ENCODE peak calls at places on chromosome 6, in six cellular contexts. One of them, this sample, is unnamed.

GRCh38 chr6:98957440-98957839 is 9.7 kb upstream of the FBXL4 start:
- DNase-seq in choroid plexus epithelial cell: peak
- DNase-seq in hepatic stellate cell: no peak
- DNase-seq in NCI-H1105 treated with DMSO at 0.1 percent for 48 hours: no peak
- DNase-seq in mammary epithelial cell: peak
- DNase-seq in DMS79 treated with DMSO at 0.1 percent for 48 hours: no peak
- DNase-seq in this sample: peak

GRCh38 chr6:490251-491037 is 98.9 kb downstream of the IRF4 start:
- DNase-seq in hepatic stellate cell: no peak
- DNase-seq in NCI-H1105 treated with DMSO at 0.1 percent for 48 hours: no peak
- DNase-seq in mammary epithelial cell: no peak
- DNase-seq in DMS79 treated with DMSO at 0.1 percent for 48 hours: no peak
- DNase-seq in choroid plexus epithelial cell: no peak
- DNase-seq in this sample: no peak

GRCh38 chr6:128230267-128230989 is 290.0 kb downstream of the PTPRK start:
- DNase-seq in mammary epithelial cell: no peak
- DNase-seq in choroid plexus epithelial cell: no peak
- DNase-seq in DMS79 treated with DMSO at 0.1 percent for 48 hours: no peak
- DNase-seq in NCI-H1105 treated with DMSO at 0.1 percent for 48 hours: no peak
- DNase-seq in hepatic stellate cell: no peak
- DNase-seq in this sample: no peak

GRCh38 chr6:501891-502601 is 110.5 kb downstream of the IRF4 start:
- DNase-seq in DMS79 treated with DMSO at 0.1 percent for 48 hours: no peak
- DNase-seq in NCI-H1105 treated with DMSO at 0.1 percent for 48 hours: no peak
- DNase-seq in choroid plexus epithelial cell: no peak
- DNase-seq in hepatic stellate cell: no peak
- DNase-seq in mammary epithelial cell: no peak
- DNase-seq in this sample: no peak

GRCh38 chr6:116313377-116313776 is 33.6 kb upstream of the TSPYL1 start:
- DNase-seq in choroid plexus epithelial cell: peak
- DNase-seq in mammary epithelial cell: peak
- DNase-seq in hepatic stellate cell: no peak
- DNase-seq in NCI-H1105 treated with DMSO at 0.1 percent for 48 hours: no peak
- DNase-seq in DMS79 treated with DMSO at 0.1 percent for 48 hours: no peak
- DNase-seq in this sample: no peak

GRCh38 chr6:35728663-35729348 is 8.0 kb upstream of the ARMC12 start:
- DNase-seq in NCI-H1105 treated with DMSO at 0.1 percent for 48 hours: no peak
- DNase-seq in DMS79 treated with DMSO at 0.1 percent for 48 hours: peak
- DNase-seq in hepatic stellate cell: no peak
- DNase-seq in mammary epithelial cell: peak
- DNase-seq in choroid plexus epithelial cell: no peak
- DNase-seq in this sample: no peak

GRCh38 chr6:52340603-52340880 is 21.4 kb upstream of the PAQR8 start:
- DNase-seq in choroid plexus epithelial cell: no peak
- DNase-seq in hepatic stellate cell: no peak
- DNase-seq in mammary epithelial cell: no peak
- DNase-seq in DMS79 treated with DMSO at 0.1 percent for 48 hours: no peak
- DNase-seq in NCI-H1105 treated with DMSO at 0.1 percent for 48 hours: no peak
- DNase-seq in this sample: no peak

GRCh38 chr6:53476979-53477378 is 67.9 kb downstream of the GCLC start:
- DNase-seq in mammary epithelial cell: no peak
- DNase-seq in NCI-H1105 treated with DMSO at 0.1 percent for 48 hours: no peak
- DNase-seq in hepatic stellate cell: no peak
- DNase-seq in choroid plexus epithelial cell: peak
- DNase-seq in DMS79 treated with DMSO at 0.1 percent for 48 hours: no peak
- DNase-seq in this sample: no peak

GRCh38 chr6:15573376-15573775 is 89.5 kb downstream of the DTNBP1 start:
- DNase-seq in mammary epithelial cell: no peak
- DNase-seq in NCI-H1105 treated with DMSO at 0.1 percent for 48 hours: no peak
- DNase-seq in DMS79 treated with DMSO at 0.1 percent for 48 hours: no peak
- DNase-seq in choroid plexus epithelial cell: no peak
- DNase-seq in hepatic stellate cell: no peak
- DNase-seq in this sample: no peak

GRCh38 chr6:155521719-155522118 is 66.1 kb upstream of the NOX3 start:
- DNase-seq in DMS79 treated with DMSO at 0.1 percent for 48 hours: no peak
- DNase-seq in NCI-H1105 treated with DMSO at 0.1 percent for 48 hours: no peak
- DNase-seq in hepatic stellate cell: no peak
- DNase-seq in mammary epithelial cell: peak
- DNase-seq in choroid plexus epithelial cell: no peak
- DNase-seq in this sample: peak

GRCh38 chr6:169789944-169790927 is 38.8 kb downstream of the ERMARD start:
- DNase-seq in hepatic stellate cell: peak
- DNase-seq in choroid plexus epithelial cell: peak
- DNase-seq in NCI-H1105 treated with DMSO at 0.1 percent for 48 hours: peak
- DNase-seq in mammary epithelial cell: peak
- DNase-seq in DMS79 treated with DMSO at 0.1 percent for 48 hours: peak
- DNase-seq in this sample: peak

GRCh38 chr6:46246081-46246480 is 75.3 kb upstream of the ENPP5 start:
- DNase-seq in NCI-H1105 treated with DMSO at 0.1 percent for 48 hours: no peak
- DNase-seq in mammary epithelial cell: no peak
- DNase-seq in hepatic stellate cell: peak
- DNase-seq in DMS79 treated with DMSO at 0.1 percent for 48 hours: no peak
- DNase-seq in choroid plexus epithelial cell: no peak
- DNase-seq in this sample: no peak

GRCh38 chr6:170286246-170286933 is 4.5 kb downstream of the DLL1 start:
- DNase-seq in NCI-H1105 treated with DMSO at 0.1 percent for 48 hours: peak
- DNase-seq in DMS79 treated with DMSO at 0.1 percent for 48 hours: no peak
- DNase-seq in choroid plexus epithelial cell: peak
- DNase-seq in mammary epithelial cell: no peak
- DNase-seq in hepatic stellate cell: no peak
- DNase-seq in this sample: no peak